ENCODE peak calls at places on chromosomes 11 and 22, in four cellular contexts. M, W, T and F are unnamed samples.

GRCh38 chr11:82794490-82794889 is 60.8 kb upstream of the FAM181B start:
- DNase-seq in M (no peak), W (no peak), T (no peak), F (no peak)

GRCh38 chr11:65780770-65781151 is at the start of gene AP5B1:
- DNase-seq in M (peak; percentile 87), W (peak; percentile 91), T (peak; percentile 35), F (peak; percentile 53)

GRCh38 chr11:15945726-15946125 is 410.6 kb downstream of the SOX6 start:
- DNase-seq in M (no peak), W (no peak), T (no peak), F (no peak)

GRCh38 chr11:100872951-100873350 is 185.9 kb downstream of the ARHGAP42 start:
- DNase-seq in M (no peak), W (no peak), T (no peak), F (no peak)

GRCh38 chr11:95089620-95090542 is at the start of gene ENDOD1:
- DNase-seq in M (peak; percentile 95), W (peak; percentile 89), T (peak; percentile 57), F (peak; percentile 82)

GRCh38 chr22:43840851-43841250 is 21.5 kb downstream of the SULT4A1 start:
- DNase-seq in M (no peak), W (no peak), T (no peak), F (no peak)

GRCh38 chr11:21654091-21654490 is 538.8 kb upstream of the ANO5 start:
- DNase-seq in M (no peak), W (no peak), T (no peak), F (no peak)

GRCh38 chr11:59822989-59823566 is 12.5 kb upstream of the MRPL16 start:
- DNase-seq in M (peak; percentile 53), W (peak; percentile 62), T (peak; percentile 63), F (peak; percentile 16)

GRCh38 chr11:35373284-35373933 is 45.9 kb downstream of the SLC1A2 start:
- DNase-seq in M (peak; percentile 22), W (no peak), T (peak; percentile 28), F (no peak)

GRCh38 chr11:61280883-61281580 is 14.1 kb downstream of the VWCE start:
- DNase-seq in M (no peak), W (no peak), T (no peak), F (no peak)

GRCh38 chr22:28810839-28811491 is 10.6 kb upstream of the XBP1 start:
- DNase-seq in M (no peak), W (no peak), T (peak; percentile 96), F (no peak)

GRCh38 chr22:27107824-27108223 is 450.4 kb downstream of the MIAT start:
- DNase-seq in M (peak; percentile 79), W (no peak), T (peak; percentile 30), F (no peak)

GRCh38 chr22:42324991-42325710 is 54.7 kb upstream of the TCF20 start:
- DNase-seq in M (no peak), W (no peak), T (no peak), F (peak; percentile 36)

GRCh38 chr22:40273319-40273718 is 73.0 kb upstream of the ADSL start:
- DNase-seq in M (no peak), W (no peak), T (no peak), F (no peak)

GRCh38 chr11:64757549-64758329 is 2.0 kb downstream of the PYGM start:
- DNase-seq in M (peak; percentile 29), W (no peak), T (no peak), F (no peak)

GRCh38 chr11:48020092-48020755 is 39.9 kb downstream of the PTPRJ start:
- DNase-seq in M (no peak), W (no peak), T (no peak), F (no peak)

GRCh38 chr22:44020981-44021380 is 3.1 kb upstream of the PARVB start:
- DNase-seq in M (no peak), W (peak; percentile 60), T (no peak), F (no peak)

GRCh38 chr11:108670381-108670930 is 5.6 kb downstream of the DDX10 start:
- DNase-seq in M (peak; percentile 34), W (no peak), T (no peak), F (no peak)

GRCh38 chr11:61138940-61139339 is 22.3 kb downstream of the VPS37C start:
- DNase-seq in M (no peak), W (no peak), T (no peak), F (no peak)

GRCh38 chr11:76615950-76616349 is 54.6 kb downstream of the LRRC32 start:
- DNase-seq in M (no peak), W (no peak), T (no peak), F (no peak)

GRCh38 chr22:29083576-29084566 is 11.0 kb downstream of the KREMEN1 start:
- DNase-seq in M (no peak), W (no peak), T (no peak), F (no peak)

GRCh38 chr22:34950480-34950879 is 115.5 kb upstream of the ISX start:
- DNase-seq in M (no peak), W (no peak), T (no peak), F (peak; percentile 16)

GRCh38 chr11:69326622-69327219 is 32.8 kb downstream of the MYEOV start:
- DNase-seq in M (no peak), W (no peak), T (no peak), F (no peak)

GRCh38 chr11:27161071-27161470 is 120.5 kb downstream of the BBOX1 start:
- DNase-seq in M (no peak), W (no peak), T (no peak), F (no peak)

GRCh38 chr11:3920148-3920852 is 64.8 kb downstream of the STIM1 start:
- DNase-seq in M (no peak), W (peak; percentile 27), T (no peak), F (no peak)

GRCh38 chr11:7098235-7098832 is 9.5 kb downstream of the RBMXL2 start:
- DNase-seq in M (peak; percentile 55), W (peak; percentile 46), T (peak; percentile 49), F (no peak)

GRCh38 chr11:112999518-112999917 is 38.3 kb downstream of the NCAM1 start:
- DNase-seq in M (peak; percentile 30), W (no peak), T (no peak), F (no peak)

GRCh38 chr11:113278925-113279324 is 35.5 kb upstream of the TTC12 start:
- DNase-seq in M (no peak), W (no peak), T (no peak), F (no peak)

GRCh38 chr11:72951193-72951592 is 137.0 kb downstream of the ATG16L2 start:
- DNase-seq in M (peak; percentile 65), W (no peak), T (no peak), F (no peak)

GRCh38 chr11:75133976-75134375 is 16.9 kb upstream of the SLCO2B1 start:
- DNase-seq in M (no peak), W (no peak), T (no peak), F (no peak)

GRCh38 chr11:61041755-61042518 is 60.4 kb upstream of the CD5 start:
- DNase-seq in M (no peak), W (no peak), T (no peak), F (peak; percentile 56)

GRCh38 chr22:46233231-46233630 is 16.9 kb downstream of the CDPF1 start:
- DNase-seq in M (no peak), W (no peak), T (no peak), F (no peak)

GRCh38 chr11:120924109-120924508 is 99.8 kb upstream of the TBCEL start:
- DNase-seq in M (no peak), W (no peak), T (no peak), F (no peak)

GRCh38 chr22:19525116-19525660 is 978 bp upstream of the CLDN5 start:
- DNase-seq in M (no peak), W (no peak), T (no peak), F (no peak)

GRCh38 chr11:122746050-122746478 is 90.5 kb downstream of the UBASH3B start:
- DNase-seq in M (no peak), W (no peak), T (no peak), F (no peak)

GRCh38 chr11:10503777-10504176 is 37.2 kb downstream of the RNF141 start:
- DNase-seq in M (no peak), W (no peak), T (no peak), F (no peak)

DNA sequence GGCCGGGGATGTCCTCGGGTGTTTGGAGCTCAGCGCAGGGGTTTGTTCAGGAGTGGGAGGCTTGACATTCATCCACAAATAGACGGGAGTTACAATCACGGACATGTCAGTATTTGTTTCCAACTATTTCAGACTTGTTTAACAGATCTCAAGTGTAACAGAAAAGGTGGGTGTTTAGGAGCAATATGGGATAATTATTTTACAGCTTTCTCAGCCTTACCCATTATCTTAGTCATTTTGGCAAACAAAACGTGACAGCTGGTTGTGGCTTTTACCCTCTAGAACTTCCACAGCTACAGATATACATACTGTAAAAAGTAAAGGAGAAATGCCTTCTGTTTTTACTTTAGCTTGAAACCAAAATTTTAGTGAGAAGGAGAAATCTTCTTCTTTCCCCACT is 178.7 kb upstream of the TMEM45B start:
- DNase-seq in M (no peak), W (no peak), T (no peak), F (no peak)
- TF ChIP-seq FOXJ3 in M (no peak), W (no peak), T (no peak), F (no peak)

GRCh38 chr11:44366741-44367140 is 56.8 kb upstream of the ALX4 start:
- DNase-seq in M (no peak), W (no peak), T (no peak), F (no peak)
- TF ChIP-seq FOXJ3 in M (no peak), W (no peak), T (no peak), F (no peak)

DNA sequence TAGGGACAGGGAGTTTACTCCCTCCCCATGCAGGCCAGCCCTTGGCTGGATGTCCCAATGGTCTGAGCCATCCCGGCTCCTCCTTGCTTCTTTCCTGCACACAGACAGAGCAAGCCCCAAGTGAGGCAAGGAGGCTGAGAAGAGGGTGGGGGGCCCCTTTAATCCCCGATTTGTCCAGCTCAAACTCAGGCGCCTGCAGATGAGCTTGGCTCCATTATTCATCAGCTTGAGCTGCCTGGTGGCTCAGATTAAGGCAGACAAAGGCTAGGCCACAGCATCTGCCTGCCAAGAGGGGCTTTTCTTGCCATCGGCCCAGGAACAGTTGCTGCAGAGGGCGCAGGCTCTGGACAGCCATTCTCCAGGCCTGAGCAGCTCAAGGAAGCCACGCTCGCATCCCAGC is 35.5 kb downstream of the LMO1 start:
- DNase-seq in M (no peak), W (no peak), T (no peak), F (no peak)
- TF ChIP-seq FOXJ3 in M (no peak), W (no peak), T (no peak), F (no peak)

GRCh38 chr22:36921309-36922096 is 8.1 kb downstream of the CSF2RB start:
- DNase-seq in M (no peak), W (no peak), T (no peak), F (no peak)
- TF ChIP-seq FOXJ3 in M (no peak), W (no peak), T (no peak), F (no peak)